ENCODE peak calls at places on chromosomes 12 and 14, in eight cellular contexts. W is foreskin keratinocyte; V is GM03348; S is GM04503; H is EH; G is effector CD4-positive, alpha-beta T cell; O is AG08395; L is thoracic aorta. D is an unnamed sample.

GRCh38 chr12:8828514-8829127 is 6.2 kb downstream of the A2ML1 start:
- DNase-seq in W (peak; percentile 61), V (no peak), S (no peak), H (peak; percentile 6), G (no peak), O (no peak), L (no peak), D (no peak)

GRCh38 chr14:72822946-72823611 is 70.8 kb downstream of the DPF3 start:
- DNase-seq in W (no peak), V (no peak), S (no peak), H (no peak), G (no peak), O (no peak), L (no peak), D (peak; percentile 78)

GRCh38 chr12:54360717-54361456 is 3.4 kb downstream of the GPR84 start:
- DNase-seq in W (peak; percentile 50), V (peak; percentile 58), S (no peak), H (peak; percentile 77), G (peak; percentile 41), O (peak; percentile 42), L (no peak), D (peak; percentile 73)

GRCh38 chr14:51430079-51430478 is 190.0 kb downstream of the TMX1 start:
- DNase-seq in W (no peak), V (no peak), S (no peak), H (peak; percentile 30), G (no peak), O (no peak), L (no peak), D (no peak)

GRCh38 chr14:23831591-23831990 is 122.0 kb upstream of the DHRS4 start:
- DNase-seq in W (no peak), V (no peak), S (no peak), H (no peak), G (no peak), O (no peak), L (no peak), D (no peak)

GRCh38 chr12:121580959-121581680 is at the start of gene KDM2B:
- DNase-seq in W (peak; percentile 23), V (no peak), S (no peak), H (peak; percentile 73), G (no peak), O (no peak), L (no peak), D (no peak)

GRCh38 chr12:105658389-105658788 is 327.9 kb downstream of the C12orf75 start:
- DNase-seq in W (no peak), V (no peak), S (no peak), H (no peak), G (no peak), O (no peak), L (no peak), D (no peak)

GRCh38 chr14:74176404-74176788 is 62.9 kb upstream of the VSX2 start:
- DNase-seq in W (no peak), V (no peak), S (no peak), H (peak; percentile 5), G (no peak), O (no peak), L (no peak), D (no peak)

GRCh38 chr12:104669851-104670337 is 213.1 kb downstream of the CHST11 start:
- DNase-seq in W (no peak), V (no peak), S (no peak), H (no peak), G (no peak), O (no peak), L (no peak), D (peak; percentile 42)